ENCODE peak calls at places on chromosomes 11 and 22, in seven cellular contexts. D is IMR-90, R is fibroblast of lung, Z is BJ, V is hepatocyte, I is esophagus muscularis mucosa, N is GM12878. A is an unnamed sample.

GRCh38 chr11:16169541-16169940 is 186.8 kb downstream of the SOX6 start:
- DNase-seq in I (no peak), Z (peak; percentile 37), V (no peak), D (peak; percentile 30), N (no peak), R (no peak), A (no peak)

GRCh38 chr11:36296925-36297604 is 977 bp downstream of the PRR5L start:
- DNase-seq in R (peak; percentile 98), V (no peak), Z (no peak), D (peak; percentile 61), I (no peak), N (no peak), A (peak; percentile 56)

GRCh38 chr11:88246680-88247079 is 71.4 kb upstream of the RAB38 start:
- DNase-seq in D (peak; percentile 86), V (no peak), I (no peak), R (peak; percentile 61), N (no peak), Z (peak; percentile 75), A (peak; percentile 23)

GRCh38 chr11:67409781-67410368 is 5.6 kb upstream of the CARNS1 start:
- DNase-seq in I (no peak), N (no peak), V (no peak), R (no peak), Z (no peak), D (no peak), A (no peak)

GRCh38 chr22:32696089-32696488 is 105.4 kb upstream of the TIMP3 start:
- DNase-seq in I (no peak), Z (no peak), N (no peak), R (no peak), D (no peak), V (no peak), A (no peak)

GRCh38 chr11:2839395-2839941 is 46.1 kb downstream of the CDKN1C start:
- DNase-seq in V (peak; percentile 56), N (no peak), D (no peak), R (no peak), I (no peak), Z (no peak), A (no peak)

GRCh38 chr11:18352581-18352980 is 30.2 kb downstream of the GTF2H1 start:
- DNase-seq in D (peak; percentile 30), V (no peak), R (no peak), Z (no peak), N (no peak), I (no peak), A (no peak)

GRCh38 chr11:17259519-17259918 is 17.0 kb upstream of the NUCB2 start:
- DNase-seq in V (no peak), D (peak; percentile 34), I (no peak), N (no peak), R (no peak), Z (no peak), A (no peak)

GRCh38 chr11:61720597-61720996 is 31.8 kb upstream of the MYRF start:
- DNase-seq in R (no peak), Z (no peak), N (no peak), D (no peak), V (no peak), I (no peak), A (no peak)

GRCh38 chr11:67301951-67302516 is 1.3 kb upstream of the SSH3 start:
- DNase-seq in V (peak; percentile 83), Z (no peak), D (peak; percentile 68), I (no peak), R (peak; percentile 73), N (no peak), A (peak; percentile 33)

GRCh38 chr11:115674831-115675230 is 170.6 kb upstream of the CADM1 start:
- DNase-seq in D (no peak), R (no peak), N (no peak), V (no peak), Z (no peak), I (no peak), A (no peak)

GRCh38 chr11:111737180-111737876 is 28.9 kb downstream of the PPP2R1B start:
- DNase-seq in N (no peak), R (no peak), Z (no peak), I (no peak), V (no peak), D (no peak), A (no peak)

GRCh38 chr11:8813658-8814057 is 97.3 kb upstream of the AKIP1 start:
- DNase-seq in Z (no peak), I (no peak), N (no peak), D (peak; percentile 89), V (peak; percentile 85), R (peak; percentile 92), A (peak; percentile 74)

GRCh38 chr11:528815-529728 is 6.3 kb downstream of the HRAS start:
- DNase-seq in N (no peak), V (peak; percentile 6), Z (no peak), I (no peak), R (no peak), D (no peak), A (no peak)

GRCh38 chr22:24400037-24400725 is 27.2 kb upstream of the ADORA2A start:
- DNase-seq in V (no peak), Z (no peak), I (no peak), N (peak; percentile 33), D (no peak), R (no peak), A (no peak)

GRCh38 chr11:45641961-45642360 is 23.5 kb downstream of the CHST1 start:
- DNase-seq in D (no peak), I (no peak), V (no peak), R (no peak), Z (no peak), N (no peak), A (no peak)

GRCh38 chr11:22730319-22730718 is 63.9 kb downstream of the GAS2 start:
- DNase-seq in I (no peak), V (peak; percentile 11), Z (no peak), D (peak; percentile 1), R (peak; percentile 23), N (no peak), A (no peak)
- TF ChIP-seq CTCF in I (no peak), V (peak; percentile 29), Z (no peak), D (no peak), R (no peak), N (peak; percentile 9), A (no peak)

DNA sequence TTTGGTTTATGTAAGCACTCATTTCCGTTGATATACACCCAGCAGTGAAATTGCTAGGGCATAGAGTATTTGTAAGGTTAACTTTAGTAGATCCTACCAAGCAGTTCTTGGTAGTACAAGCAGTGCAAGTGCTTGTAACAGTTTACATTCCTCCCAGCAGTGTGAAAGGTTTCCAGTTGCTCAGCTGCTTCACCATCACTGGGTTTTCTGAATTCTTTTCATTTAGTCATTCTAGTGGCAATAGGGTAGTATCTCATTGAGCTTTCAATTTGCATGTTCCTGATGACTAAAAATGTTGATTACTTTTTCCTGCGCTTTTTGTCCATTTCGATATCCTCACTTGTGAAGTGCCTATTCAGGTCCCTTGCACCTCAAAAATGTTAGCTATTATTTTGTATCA is 34.3 kb downstream of the ZNF202 start:
- DNase-seq in N (no peak), Z (no peak), I (no peak), D (no peak), R (no peak), V (no peak), A (no peak)
- H3K27me3 ChIP-seq in N (no peaks in the 10 kb centered on the region), Z (peaks cover 3% of the 10 kb centered on the region), I (peaks cover 15% of the 10 kb centered on the region), D (peaks cover 21% of the 10 kb centered on the region), R (peaks cover 4% of the 10 kb centered on the region), V (no peaks in the 10 kb centered on the region), A (peaks cover 10% of the 10 kb centered on the region)

GRCh38 chr11:64342869-64343739 is 3.1 kb downstream of the CCDC88B start:
- DNase-seq in R (no peak), N (no peak), V (peak; percentile 2), I (no peak), D (no peak), Z (no peak), A (no peak)
- H3K4me3 ChIP-seq in R (no peak overlapping the region), N (no peak overlapping the region), V (no peak overlapping the region), I (peak overlapping the region; percentile 49), D (no peak overlapping the region), Z (peak overlapping the region; percentile 20), A (peak overlapping the region; percentile 21)

GRCh38 chr11:59204736-59205135 is 8.0 kb downstream of the MPEG1 start:
- DNase-seq in N (no peak), Z (no peak), D (peak; percentile 31), I (no peak), R (no peak), V (no peak), A (no peak)

GRCh38 chr11:59197990-59198389 is 14.7 kb downstream of the MPEG1 start:
- DNase-seq in D (peak; percentile 68), I (no peak), R (peak; percentile 71), N (no peak), Z (no peak), V (peak; percentile 78), A (no peak)

GRCh38 chr11:59199546-59200420 is 12.9 kb downstream of the MPEG1 start:
- DNase-seq in N (peak; percentile 95), R (no peak), I (no peak), D (no peak), V (no peak), Z (no peak), A (no peak)

GRCh38 chr11:59200421-59200746 is 12.3 kb downstream of the MPEG1 start:
- DNase-seq in I (no peak), R (no peak), N (no peak), D (no peak), V (no peak), Z (no peak), A (no peak)

DNA sequence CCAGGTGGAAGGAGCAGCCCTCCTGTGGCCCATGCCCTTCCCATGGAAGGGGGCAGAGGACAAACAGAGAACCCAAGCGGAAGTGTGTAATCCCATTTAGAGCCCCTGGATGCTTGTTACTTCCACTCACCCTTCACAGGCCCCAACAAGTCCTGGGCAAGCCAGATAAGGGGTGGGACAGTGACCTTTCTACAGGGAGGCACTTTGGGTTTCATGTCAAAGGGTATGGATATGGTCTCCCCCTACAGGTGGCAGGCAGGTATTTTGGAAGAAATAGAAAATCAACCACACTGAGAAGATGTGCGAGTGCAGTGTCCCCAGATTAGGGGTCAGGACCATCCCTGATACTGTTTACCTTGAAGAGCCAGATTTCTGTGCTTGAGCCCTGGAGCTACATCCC is 11.4 kb downstream of the MPEG1 start:
- DNase-seq in N (no peak), R (no peak), Z (no peak), D (no peak), I (no peak), V (no peak), A (no peak)
- TF ChIP-seq CTCF in N (peak; percentile 51), R (peak; percentile 26), Z (peak; percentile 11), D (no peak), I (no peak), V (peak; percentile 11), A (peak; percentile 10)

A was measured in AG04450.